ENCODE peak calls at places on chromosomes 11 and 22, in four cellular contexts. L is K562, B is HL-60, O is GM12878. V is an unnamed sample.

GRCh38 chr11:130477646-130478203 is 29.3 kb downstream of the ADAMTS15 start:
- DNase-seq in L (no peak), B (no peak), O (no peak), V (no peak)

GRCh38 chr11:108873305-108873704 is 208.4 kb downstream of the DDX10 start:
- DNase-seq in L (no peak), B (no peak), O (no peak), V (no peak)

GRCh38 chr22:33110562-33111163 is 52.5 kb upstream of the SYN3 start:
- DNase-seq in L (no peak), B (no peak), O (no peak), V (no peak)

GRCh38 chr11:25953015-25953414 is 378.9 kb upstream of the ANO3 start:
- DNase-seq in L (no peak), B (no peak), O (no peak), V (no peak)

GRCh38 chr11:134905513-134905912 is 493.5 kb upstream of the B3GAT1 start:
- DNase-seq in L (no peak), B (no peak), O (no peak), V (no peak)

GRCh38 chr11:96694338-96694737 is 304.5 kb downstream of the JRKL start:
- DNase-seq in L (no peak), B (no peak), O (no peak), V (no peak)

GRCh38 chr11:29485641-29486040 is 531.2 kb downstream of the KCNA4 start:
- DNase-seq in L (no peak), B (no peak), O (no peak), V (no peak)

GRCh38 chr22:44753189-44754042 is 1.0 kb downstream of the ARHGAP8 start:
- DNase-seq in L (no peak), B (no peak), O (no peak), V (no peak)

GRCh38 chr11:67545280-67545679 is 22.0 kb upstream of the CABP2 start:
- DNase-seq in L (peak), B (no peak), O (no peak), V (no peak)

GRCh38 chr11:21723681-21724080 is 469.2 kb upstream of the ANO5 start:
- DNase-seq in L (no peak), B (no peak), O (no peak), V (no peak)

GRCh38 chr11:112157274-112157766 is 6.6 kb downstream of the IL18 start:
- DNase-seq in L (no peak), B (peak), O (no peak), V (no peak)

GRCh38 chr11:102615894-102616432 is 9.2 kb downstream of the MMP20 start:
- DNase-seq in L (no peak), B (no peak), O (no peak), V (no peak)

GRCh38 chr11:79265756-79266322 is 175.0 kb downstream of the TENM4 start:
- DNase-seq in L (no peak), B (no peak), O (no peak), V (no peak)

GRCh38 chr11:86517557-86517956 is 142.9 kb downstream of the CCDC81 start:
- DNase-seq in L (no peak), B (no peak), O (no peak), V (no peak)

GRCh38 chr11:73854680-73855079 is 22.0 kb downstream of the COA4 start:
- DNase-seq in L (no peak), B (no peak), O (no peak), V (no peak)

GRCh38 chr22:43921361-43921760 is 2.2 kb upstream of the PNPLA3 start:
- DNase-seq in L (no peak), B (no peak), O (no peak), V (no peak)

GRCh38 chr11:44622190-44622650 is 56.8 kb downstream of the CD82 start:
- DNase-seq in L (no peak), B (no peak), O (no peak), V (no peak)

GRCh38 chr11:44621140-44621681 is 55.7 kb downstream of the CD82 start:
- DNase-seq in L (peak), B (no peak), O (no peak), V (peak)

GRCh38 chr11:44623321-44623715 is 57.9 kb downstream of the CD82 start:
- DNase-seq in L (no peak), B (no peak), O (no peak), V (no peak)

GRCh38 chr11:44622721-44623258 is 57.3 kb downstream of the CD82 start:
- DNase-seq in L (no peak), B (no peak), O (no peak), V (no peak)

GRCh38 chr11:44621784-44622183 is 56.3 kb downstream of the CD82 start:
- DNase-seq in L (no peak), B (no peak), O (no peak), V (no peak)
- TF ChIP-seq SPI1 in L (no peak), B (peak), O (peak), V (no peak)

GRCh38 chr11:9617960-9618359 is 44.5 kb downstream of the WEE1 start:
- DNase-seq in L (no peak), B (no peak), O (no peak), V (no peak)
- TF ChIP-seq SPI1 in L (no peak), B (no peak), O (no peak), V (no peak)

DNA sequence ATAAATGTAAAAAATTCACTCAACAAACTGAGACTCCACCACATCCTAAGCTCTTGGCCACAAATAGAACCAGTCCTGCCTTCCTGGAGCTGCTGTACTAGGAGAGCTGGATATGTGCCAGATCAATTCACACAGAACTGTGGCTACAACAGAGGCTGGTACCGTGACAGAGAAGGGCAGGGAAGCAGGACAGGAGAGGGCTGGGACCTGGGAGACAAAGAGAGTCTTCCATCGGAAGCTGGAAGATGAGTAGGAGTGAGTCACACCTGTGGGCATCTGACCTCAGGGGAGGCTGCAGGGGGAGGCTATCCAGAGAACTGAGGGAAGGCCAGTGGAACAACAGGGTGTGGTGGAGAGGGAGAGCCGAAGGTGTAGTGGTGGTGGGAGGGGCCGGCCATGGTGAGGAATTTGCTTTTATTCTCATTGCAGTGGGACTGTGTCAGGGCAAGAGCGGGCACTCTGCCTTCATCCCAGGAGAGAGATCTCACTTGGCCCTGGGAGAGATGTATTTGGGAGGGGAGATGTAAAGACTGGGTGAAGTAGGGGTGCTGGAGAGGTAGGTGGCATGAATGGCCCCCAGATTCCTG is 1.9 kb upstream of the LTBP3 start:
- DNase-seq in L (peak), B (no peak), O (no peak), V (no peak)
- TF ChIP-seq SPI1 in L (no peak), B (no peak), O (no peak), V (no peak)

GRCh38 chr11:20031155-20032001 is 128.9 kb downstream of the DBX1 start:
- DNase-seq in L (no peak), B (no peak), O (no peak), V (no peak)
- TF ChIP-seq SPI1 in L (no peak), B (no peak), O (no peak), V (no peak)

GRCh38 chr22:39114157-39114511 is 17.1 kb downstream of the APOBEC3H start:
- DNase-seq in L (peak), B (no peak), O (no peak), V (no peak)
- TF ChIP-seq SPI1 in L (no peak), B (no peak), O (no peak), V (no peak)

DNA sequence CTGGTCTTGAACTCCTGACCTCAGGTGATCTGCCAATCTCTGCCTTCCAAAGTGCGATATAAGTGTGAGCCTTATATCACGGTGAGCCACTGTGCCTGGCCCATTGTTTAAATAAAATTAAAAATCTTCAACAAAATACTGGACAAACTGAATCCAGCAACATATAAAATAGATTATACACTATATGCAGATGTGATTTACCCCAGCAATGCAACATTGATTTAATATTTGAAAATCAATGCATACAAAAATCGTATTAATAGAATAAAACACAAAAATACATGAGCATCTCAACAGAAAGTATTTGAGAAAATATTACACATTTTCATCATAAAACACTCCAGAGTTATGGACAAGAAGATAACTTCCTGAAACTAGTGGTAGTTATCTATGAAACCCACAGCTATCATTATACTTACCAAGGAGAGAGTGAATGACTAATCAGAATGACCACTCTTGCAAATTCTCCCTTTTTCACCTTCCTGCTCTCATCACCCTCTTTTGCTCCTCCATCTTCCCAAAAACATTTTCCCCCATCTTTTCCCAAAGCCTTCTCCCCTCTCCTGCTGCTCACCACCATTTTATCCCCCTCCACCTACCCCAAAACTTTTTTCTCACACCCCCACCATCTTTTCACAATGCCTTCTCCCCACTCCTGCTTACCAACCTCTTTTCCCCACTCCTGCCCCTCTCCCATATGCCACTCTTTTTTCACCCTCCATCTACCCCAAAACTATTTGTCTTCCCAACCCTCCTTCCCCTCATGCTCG is 122.1 kb upstream of the VPREB1 start:
- DNase-seq in L (no peak), B (no peak), O (no peak), V (no peak)
- TF ChIP-seq SPI1 in L (no peak), B (no peak), O (no peak), V (no peak)